ENCODE peak calls at places on chromosomes 13 and 19, in six cellular contexts. J is adrenal gland, F is heart left ventricle, O is OCI-LY7, A is cardiac muscle cell, T is tibial artery. K is an unnamed sample. For H3K36me3, the result is how much of the 10 kb centered on the place peaks cover.

GRCh38 chr19:39345956-39346355 is 3.7 kb downstream of the SAMD4B start:
- DNase-seq in J (no peak), F (no peak), O (no peak), A (no peak), T (no peak), K (no peak)

GRCh38 chr13:74573654-74574053 is 439.4 kb upstream of the KLF12 start:
- DNase-seq in J (no peak), F (no peak), O (no peak), A (peak), T (no peak), K (no peak)

GRCh38 chr19:14772995-14773394 is 5.4 kb downstream of the ADGRE2 start:
- DNase-seq in J (no peak), F (no peak), O (no peak), A (no peak), T (no peak), K (no peak)

GRCh38 chr13:113852536-113853517 is 11.0 kb downstream of the GAS6 start:
- DNase-seq in J (no peak), F (peak), O (no peak), A (no peak), T (no peak), K (no peak)

GRCh38 chr13:61695147-61695546 is 279.5 kb upstream of the PCDH20 start:
- DNase-seq in J (no peak), F (no peak), O (no peak), A (no peak), T (no peak), K (no peak)

GRCh38 chr13:75365724-75366173 is 116.2 kb downstream of the TBC1D4 start:
- DNase-seq in J (no peak), F (no peak), O (peak), A (peak), T (no peak), K (peak)

GRCh38 chr19:45450042-45450380 is 17.8 kb upstream of the FOSB start:
- DNase-seq in J (no peak), F (no peak), O (no peak), A (no peak), T (no peak), K (no peak)

GRCh38 chr13:98571955-98572662 is 4.8 kb downstream of the STK24 start:
- DNase-seq in J (no peak), F (no peak), O (peak), A (no peak), T (no peak), K (peak)

GRCh38 chr19:36686365-36687213 is 823 bp upstream of the ZNF567 start:
- DNase-seq in J (peak), F (no peak), O (no peak), A (peak), T (peak), K (no peak)

GRCh38 chr13:106143392-106143791 is 392.1 kb downstream of the EFNB2 start:
- DNase-seq in J (no peak), F (no peak), O (no peak), A (no peak), T (no peak), K (no peak)

GRCh38 chr13:106507560-106508274 is 27.7 kb downstream of the EFNB2 start:
- DNase-seq in J (no peak), F (no peak), O (no peak), A (peak), T (no peak), K (no peak)

GRCh38 chr13:90154311-90154960 is 1193.1 kb upstream of the MIR17HG start:
- DNase-seq in J (no peak), F (no peak), O (no peak), A (no peak), T (no peak), K (no peak)

GRCh38 chr19:33150852-33151518 is 19.1 kb downstream of the WDR88 start:
- DNase-seq in J (no peak), F (no peak), O (no peak), A (no peak), T (no peak), K (no peak)

GRCh38 chr13:99382428-99383133 is 75.4 kb upstream of the GPR183 start:
- DNase-seq in J (no peak), F (no peak), O (no peak), A (no peak), T (no peak), K (no peak)

GRCh38 chr19:42248270-42249148 is 6.1 kb upstream of the GSK3A start:
- DNase-seq in J (no peak), F (no peak), O (no peak), A (no peak), T (no peak), K (no peak)

GRCh38 chr13:32669030-32669646 is 82.9 kb downstream of the PDS5B start:
- DNase-seq in J (no peak), F (no peak), O (peak), A (peak), T (no peak), K (no peak)

GRCh38 chr19:11375143-11375948 is 880 bp downstream of the SWSAP1 start:
- DNase-seq in J (peak), F (peak), O (peak), A (no peak), T (peak), K (peak)

GRCh38 chr19:1019980-1020867 is 699 bp downstream of the TMEM259 start:
- DNase-seq in J (peak), F (peak), O (peak), A (no peak), T (no peak), K (no peak)

GRCh38 chr13:27810461-27810860 is 18.2 kb downstream of the GSX1 start:
- DNase-seq in J (no peak), F (no peak), O (no peak), A (no peak), T (no peak), K (no peak)

GRCh38 chr13:104616990-104617389 is 1550.8 kb upstream of the SLC10A2 start:
- DNase-seq in J (no peak), F (no peak), O (no peak), A (no peak), T (no peak), K (no peak)

DNA sequence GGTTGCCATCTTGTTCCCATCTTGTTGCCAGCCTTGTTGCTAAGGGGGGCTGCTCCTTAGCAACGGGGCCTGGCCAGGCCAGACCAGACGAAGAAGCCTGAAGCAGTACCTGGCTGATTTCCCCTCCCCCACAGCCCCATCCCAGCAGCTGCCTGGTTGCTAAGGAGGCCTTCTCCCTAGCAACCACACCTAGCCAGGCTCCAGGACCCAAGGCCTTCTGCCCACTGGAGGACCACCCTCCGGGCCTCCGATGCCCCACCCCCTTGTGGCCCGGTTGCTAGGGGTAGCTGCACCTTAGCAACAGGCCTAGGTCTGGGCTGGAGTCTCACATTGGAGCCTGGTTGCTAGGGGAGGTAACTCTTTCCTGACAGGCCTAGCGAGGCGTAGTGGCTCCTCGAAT is 3.9 kb downstream of the PRRG2 start:
- DNase-seq in J (no peak), F (no peak), O (no peak), A (no peak), T (no peak), K (no peak)
- H3K4me3 ChIP-seq in J (no peak), F (no peak), O (no peak), A (no peak), T (no peak), K (no peak)

DNA sequence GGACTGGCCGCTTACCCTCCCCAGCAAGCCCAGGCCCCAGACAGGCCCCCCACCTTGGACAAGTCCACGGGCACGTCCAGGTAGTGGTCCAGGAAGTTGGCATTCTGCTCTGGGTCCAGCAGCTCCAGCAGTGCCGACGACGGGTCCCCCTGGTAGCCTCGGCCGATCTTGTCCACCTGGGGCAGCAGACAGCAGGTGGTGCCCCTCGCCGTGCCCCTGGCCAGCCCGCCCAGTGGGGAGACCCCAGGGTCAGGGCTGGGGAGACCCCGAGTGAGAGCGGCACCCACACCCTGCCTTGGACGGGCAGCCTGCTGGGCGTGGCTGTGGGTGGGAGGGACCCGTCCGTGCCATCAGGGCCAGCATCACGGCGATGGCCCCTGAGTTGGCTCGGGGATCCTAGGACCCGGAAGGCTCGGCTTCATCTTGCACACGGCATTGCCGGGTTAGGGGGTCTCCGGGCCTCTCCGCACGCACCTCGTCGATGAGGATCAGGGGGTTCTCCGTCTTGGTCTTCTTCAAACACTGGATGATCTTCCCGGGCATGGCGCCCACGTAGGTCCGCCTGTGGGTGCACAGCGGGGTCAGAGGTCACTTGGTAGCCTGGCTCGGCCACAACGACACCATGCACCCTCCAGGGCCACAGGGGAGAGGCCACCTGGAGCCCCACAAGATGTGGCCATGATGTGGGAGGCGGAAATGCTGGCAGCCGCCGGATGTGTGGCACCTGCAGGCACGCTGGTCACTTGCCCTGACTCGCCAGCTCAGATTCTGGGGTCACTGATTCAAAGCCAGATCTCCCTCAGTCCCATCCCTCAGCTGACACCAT is 6.3 kb downstream of the RPL36 start:
- DNase-seq in J (peak), F (peak), O (no peak), A (no peak), T (no peak), K (no peak)
- H3K36me3 ChIP-seq in J (half or more), F (under half), O (half or more), A (half or more), T (half or more), K (half or more)

GRCh38 chr19:28619842-28620429 is 593.0 kb downstream of the UQCRFS1 start:
- DNase-seq in J (no peak), F (no peak), O (peak), A (no peak), T (no peak), K (no peak)
- H3K4me3 ChIP-seq in J (no peak), F (no peak), O (no peak), A (no peak), T (no peak), K (no peak)

GRCh38 chr19:7072541-7072940 is 3.0 kb downstream of the ZNF557 start:
- DNase-seq in J (no peak), F (no peak), O (no peak), A (no peak), T (no peak), K (no peak)
- H3K36me3 ChIP-seq in J (half or more), F (under half), O (half or more), A (under half), T (half or more), K (under half)

GRCh38 chr13:110319774-110320509 is 12.9 kb downstream of the COL4A2 start:
- DNase-seq in J (no peak), F (no peak), O (no peak), A (peak), T (no peak), K (no peak)
- H3K4me3 ChIP-seq in J (no peak), F (peak), O (no peak), A (no peak), T (no peak), K (no peak)

GRCh38 chr19:2807379-2808128 is 12.1 kb upstream of the ZNF554 start:
- DNase-seq in J (no peak), F (peak), O (no peak), A (no peak), T (no peak), K (no peak)
- H3K36me3 ChIP-seq in J (under half), F (under half), O (half or more), A (under half), T (under half), K (half or more)

GRCh38 chr19:2490659-2491058 is 14.7 kb downstream of the GADD45B start:
- DNase-seq in J (no peak), F (no peak), O (peak), A (no peak), T (no peak), K (no peak)

GRCh38 chr19:2487090-2487489 is 11.2 kb downstream of the GADD45B start:
- DNase-seq in J (no peak), F (no peak), O (no peak), A (no peak), T (no peak), K (no peak)

GRCh38 chr19:2488942-2489731 is 13.2 kb downstream of the GADD45B start:
- DNase-seq in J (peak), F (peak), O (peak), A (peak), T (no peak), K (no peak)

GRCh38 chr19:2487780-2488330 is 11.9 kb downstream of the GADD45B start:
- DNase-seq in J (no peak), F (no peak), O (no peak), A (no peak), T (no peak), K (no peak)

GRCh38 chr19:2488405-2488941 is 12.5 kb downstream of the GADD45B start:
- DNase-seq in J (no peak), F (no peak), O (no peak), A (no peak), T (no peak), K (no peak)
- H3K4me3 ChIP-seq in J (no peak), F (peak), O (peak), A (no peak), T (peak), K (peak)

K was measured in GM06990.